ENCODE peak calls at places on chromosomes 12 and 14, in four cellular contexts. N is ascending aorta, Q is uterus, S is testis. J is an unnamed sample.

GRCh38 chr12:94930772-94931171 is 72.7 kb downstream of the NDUFA12 start:
- DNase-seq in N (no peak), Q (no peak), S (no peak), J (no peak)

GRCh38 chr14:50801706-50802105 is 29.3 kb downstream of the NIN start:
- DNase-seq in N (no peak), Q (no peak), S (no peak), J (no peak)

GRCh38 chr12:25438638-25439037 is 114.4 kb downstream of the LMNTD1 start:
- DNase-seq in N (no peak), Q (no peak), S (no peak), J (no peak)

GRCh38 chr14:85532981-85533820 is 3.3 kb downstream of the FLRT2 start:
- DNase-seq in N (no peak), Q (peak; percentile 47), S (peak; percentile 72), J (peak; percentile 71)

GRCh38 chr14:64444140-64444539 is 21.2 kb upstream of the AKAP5 start:
- DNase-seq in N (no peak), Q (no peak), S (no peak), J (no peak)

GRCh38 chr14:31449971-31450610 is 7.2 kb downstream of the DTD2 start:
- DNase-seq in N (no peak), Q (no peak), S (no peak), J (no peak)

GRCh38 chr14:103281496-103282231 is 52.4 kb upstream of the EIF5 start:
- DNase-seq in N (no peak), Q (peak; percentile 72), S (peak; percentile 84), J (no peak)

GRCh38 chr12:40325349-40325960 is 100.7 kb downstream of the LRRK2 start:
- DNase-seq in N (no peak), Q (no peak), S (peak; percentile 27), J (no peak)

GRCh38 chr12:106141003-106141402 is 2.2 kb upstream of the NUAK1 start:
- DNase-seq in N (no peak), Q (no peak), S (no peak), J (no peak)

GRCh38 chr14:71175491-71175890 is 268.2 kb downstream of the PCNX1 start:
- DNase-seq in N (no peak), Q (no peak), S (no peak), J (no peak)

GRCh38 chr14:70189678-70190077 is 927 bp upstream of the SLC8A3 start:
- DNase-seq in N (no peak), Q (no peak), S (no peak), J (no peak)

GRCh38 chr12:65938807-65939206 is 114.5 kb downstream of the HMGA2 start:
- DNase-seq in N (no peak), Q (no peak), S (no peak), J (no peak)

GRCh38 chr12:6917491-6918231 is 3.3 kb downstream of the ENO2 start:
- DNase-seq in N (no peak), Q (no peak), S (no peak), J (no peak)

GRCh38 chr12:105233045-105233905 is 2.7 kb downstream of the APPL2 start:
- DNase-seq in N (no peak), Q (no peak), S (peak; percentile 44), J (no peak)

GRCh38 chr12:105222726-105223357 is 13.1 kb downstream of the APPL2 start:
- DNase-seq in N (no peak), Q (no peak), S (no peak), J (no peak)

GRCh38 chr12:34126239-34126641 is 103.9 kb downstream of the ALG10 start:
- DNase-seq in N (no peak), Q (no peak), S (no peak), J (no peak)

GRCh38 chr12:2229661-2230539 is 177.1 kb downstream of the CACNA1C start:
- DNase-seq in N (no peak), Q (no peak), S (peak; percentile 68), J (no peak)

GRCh38 chr12:120761581-120761980 is 36.0 kb downstream of the ACADS start:
- DNase-seq in N (no peak), Q (peak; percentile 57), S (no peak), J (no peak)

GRCh38 chr14:100785626-100786025 is 40.3 kb upstream of the MEG3 start:
- DNase-seq in N (no peak), Q (no peak), S (no peak), J (no peak)

GRCh38 chr12:59672273-59672672 is 76.4 kb downstream of the SLC16A7 start:
- DNase-seq in N (no peak), Q (no peak), S (no peak), J (no peak)

GRCh38 chr12:113260127-113260526 is 38.9 kb downstream of the TPCN1 start:
- DNase-seq in N (no peak), Q (no peak), S (no peak), J (no peak)

GRCh38 chr12:67698711-67699603 is 50.4 kb downstream of the DYRK2 start:
- DNase-seq in N (no peak), Q (no peak), S (no peak), J (no peak)

GRCh38 chr12:110342157-110342556 is 61.1 kb downstream of the ATP2A2 start:
- DNase-seq in N (no peak), Q (no peak), S (no peak), J (no peak)

GRCh38 chr14:83147006-83147405 is 1613.4 kb upstream of the SEL1L start:
- DNase-seq in N (no peak), Q (no peak), S (no peak), J (no peak)

GRCh38 chr12:86006727-86007126 is 132.6 kb downstream of the NTS start:
- DNase-seq in N (no peak), Q (no peak), S (no peak), J (no peak)

GRCh38 chr12:59459966-59460365 is 135.9 kb upstream of the SLC16A7 start:
- DNase-seq in N (no peak), Q (no peak), S (no peak), J (no peak)

GRCh38 chr12:26091837-26092236 is 33.0 kb downstream of the BHLHE41 start:
- DNase-seq in N (no peak), Q (no peak), S (no peak), J (no peak)

GRCh38 chr14:72907886-72908285 is 14.0 kb upstream of the DPF3 start:
- DNase-seq in N (no peak), Q (no peak), S (no peak), J (no peak)

GRCh38 chr12:108253540-108253939 is 85.6 kb downstream of the CMKLR1 start:
- DNase-seq in N (no peak), Q (no peak), S (no peak), J (no peak)

GRCh38 chr14:76309572-76310551 is 66.1 kb upstream of the ESRRB start:
- DNase-seq in N (no peak), Q (no peak), S (no peak), J (no peak)
- TF ChIP-seq CTCF in N (no peak), Q (no peak), S (no peak), J (no peak)

GRCh38 chr12:81330480-81330879 is 252.6 kb downstream of the ACSS3 start:
- DNase-seq in N (no peak), Q (no peak), S (no peak), J (no peak)
- H3K27ac ChIP-seq in N (no peak overlapping the region), Q (no peak overlapping the region), S (no peak overlapping the region), J (no peak overlapping the region)

DNA sequence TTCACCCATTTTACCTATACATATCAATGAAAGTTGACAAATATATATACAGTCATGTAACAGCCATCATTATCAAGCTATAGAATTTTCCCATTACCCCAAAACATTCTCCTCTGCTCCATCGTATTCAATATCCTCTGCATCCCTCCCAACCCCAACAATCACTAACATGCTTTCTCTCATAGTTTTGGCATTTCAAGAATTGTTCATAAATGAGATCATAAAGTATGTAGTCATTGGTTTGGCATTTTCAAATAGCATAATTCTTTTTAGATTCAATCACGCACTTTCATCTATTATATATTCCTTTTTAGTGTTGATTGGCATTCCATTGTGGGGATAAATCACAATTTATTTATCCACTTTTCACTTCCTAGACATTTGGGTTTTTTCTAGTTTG is 866.0 kb upstream of the TMEM132C start:
- DNase-seq in N (no peak), Q (no peak), S (no peak), J (no peak)
- H3K4me3 ChIP-seq in N (no peak overlapping the region), Q (no peak overlapping the region), S (no peak overlapping the region), J (no peak overlapping the region)

DNA sequence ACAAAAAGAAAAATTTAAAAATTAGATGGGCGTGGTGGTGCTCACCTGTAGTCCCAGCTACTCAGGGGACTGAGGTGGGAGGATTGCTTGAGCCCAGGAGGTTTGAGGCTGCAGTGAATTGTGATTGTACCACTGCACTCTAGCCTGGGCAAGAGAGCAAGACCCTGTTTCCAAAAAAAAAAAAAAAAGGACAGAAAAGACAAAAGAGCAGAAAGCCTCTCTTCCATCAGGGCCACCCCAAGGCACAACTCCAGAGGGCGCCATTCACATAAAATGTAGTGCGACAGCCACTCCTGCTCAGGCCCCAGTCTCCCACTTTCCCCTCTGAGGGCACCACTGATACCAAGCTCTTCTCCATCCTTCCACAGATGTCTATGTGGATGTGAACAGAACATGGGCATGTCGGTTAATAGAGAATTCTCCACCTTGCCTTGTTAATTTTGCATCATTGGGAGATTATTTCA is 41.8 kb downstream of the DGLUCY start:
- DNase-seq in N (no peak), Q (no peak), S (no peak), J (no peak)
- TF ChIP-seq CTCF in N (no peak), Q (no peak), S (no peak), J (no peak)

DNA sequence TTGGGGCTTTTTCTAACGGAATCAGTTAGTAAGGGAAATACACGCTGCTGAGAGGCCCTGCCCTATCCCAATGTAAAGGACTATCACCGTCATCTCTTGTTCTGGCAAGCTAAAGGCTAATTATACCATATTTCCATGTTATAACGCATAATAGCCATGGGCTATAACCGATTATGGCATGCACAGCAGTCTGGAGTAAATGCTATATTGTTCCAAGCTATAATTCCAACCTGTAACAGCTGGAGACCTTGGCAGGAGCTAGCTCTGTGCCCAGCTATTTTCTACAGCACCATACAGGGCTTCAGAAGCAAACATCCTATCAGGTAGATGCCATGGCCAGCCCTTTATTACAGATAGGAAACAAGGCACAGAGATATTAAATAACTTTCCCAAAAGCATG is 26.3 kb downstream of the SYNE3 start:
- DNase-seq in N (no peak), Q (no peak), S (no peak), J (no peak)
- H3K27ac ChIP-seq in N (peak overlapping the region; percentile 71), Q (peak overlapping the region; percentile 9), S (peak overlapping the region; percentile 61), J (peak overlapping the region; percentile 94)

DNA sequence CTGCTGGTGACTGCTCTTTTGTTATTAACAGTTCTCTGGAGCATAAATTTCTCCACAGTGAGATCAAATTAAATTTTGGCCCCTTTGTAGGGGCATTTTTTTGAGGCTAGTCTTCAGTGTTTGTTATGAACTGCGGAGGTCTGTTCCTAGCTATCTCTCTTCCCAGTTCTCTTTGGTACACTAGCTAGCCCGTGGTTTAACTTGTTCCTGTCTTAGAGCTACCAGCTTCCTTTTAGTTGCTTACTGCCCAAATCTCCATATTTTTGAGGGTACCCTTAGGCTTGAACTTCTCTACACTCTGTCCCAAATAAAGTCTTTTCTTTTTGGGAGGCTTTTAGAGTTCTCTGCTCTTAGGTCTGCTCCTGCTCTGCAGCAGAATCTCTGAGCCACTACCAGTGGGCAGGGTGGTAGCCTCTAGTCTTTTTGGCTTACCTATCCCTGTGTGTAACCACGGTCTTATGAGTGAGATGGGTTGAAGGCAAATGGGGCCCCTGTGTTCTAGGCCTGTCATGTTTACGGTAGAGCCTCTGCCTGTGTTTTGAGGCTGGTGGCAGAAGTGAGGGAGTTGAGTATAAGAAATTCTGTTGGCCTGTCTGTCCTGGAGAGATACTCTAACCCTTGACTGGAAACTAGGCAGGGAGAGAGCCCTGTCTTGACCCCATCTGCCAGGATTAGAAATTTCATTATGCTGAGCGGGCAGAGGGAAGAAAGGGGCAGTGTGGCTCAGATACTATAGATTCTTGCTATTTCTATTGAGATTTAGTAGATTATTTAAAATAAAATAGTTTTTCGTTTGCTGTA is 21.0 kb downstream of the CNOT2 start:
- DNase-seq in N (no peak), Q (no peak), S (no peak), J (no peak)
- H3K4me3 ChIP-seq in N (no peak overlapping the region), Q (no peak overlapping the region), S (no peak overlapping the region), J (no peak overlapping the region)

GRCh38 chr14:106556665-106557289 is 1030.4 kb downstream of the TMEM121 start:
- DNase-seq in N (no peak), Q (no peak), S (peak; percentile 87), J (peak; percentile 11)
- TF ChIP-seq CTCF in N (no peak), Q (no peak), S (peak; percentile 33), J (peak; percentile 59)